ENCODE peak calls at places on chromosome 14, in seven cellular contexts. W, R, J, X, T, F and O are unnamed samples.

GRCh38 chr14:23951590-23952143 is 1.9 kb upstream of the DHRS4 start:
- DNase-seq in F (no peak), J (no peak), X (no peak), T (no peak), W (no peak), R (no peak), O (no peak)

GRCh38 chr14:55802986-55803431 is 223.0 kb downstream of the KTN1 start:
- DNase-seq in R (no peak), F (no peak), X (no peak), W (no peak), J (no peak), T (no peak), O (no peak)

GRCh38 chr14:92323031-92323915 is at the start of gene SLC24A4:
- DNase-seq in T (no peak), J (no peak), R (no peak), W (no peak), X (no peak), F (no peak), O (no peak)

GRCh38 chr14:65168840-65169239 is 66.5 kb upstream of the MAX start:
- DNase-seq in X (no peak), R (no peak), J (no peak), T (no peak), W (peak), F (no peak), O (no peak)

GRCh38 chr14:50051106-50051505 is 65.3 kb downstream of the VCPKMT start:
- DNase-seq in R (no peak), X (no peak), T (no peak), W (no peak), J (peak), F (no peak), O (no peak)

GRCh38 chr14:55794655-55795583 is 214.9 kb downstream of the KTN1 start:
- DNase-seq in F (no peak), R (no peak), X (no peak), J (no peak), W (no peak), T (no peak), O (no peak)

GRCh38 chr14:93056840-93057585 is 58.7 kb downstream of the ITPK1 start:
- DNase-seq in W (no peak), X (peak), T (no peak), F (no peak), J (no peak), R (no peak), O (no peak)

GRCh38 chr14:102525213-102526143 is 15.9 kb upstream of the ANKRD9 start:
- DNase-seq in T (no peak), W (peak), X (no peak), F (peak), J (peak), R (no peak), O (peak)

GRCh38 chr14:104799657-104800599 is 973 bp upstream of the ZBTB42 start:
- DNase-seq in J (peak), T (peak), F (peak), X (peak), W (peak), R (no peak), O (no peak)

GRCh38 chr14:31000629-31001338 is 24.7 kb upstream of the AP4S1 start:
- DNase-seq in W (no peak), R (no peak), X (no peak), J (no peak), T (no peak), F (no peak), O (no peak)

GRCh38 chr14:44490966-44491365 is 16.1 kb downstream of the FSCB start:
- DNase-seq in X (no peak), W (no peak), R (no peak), J (no peak), F (no peak), T (no peak), O (no peak)

GRCh38 chr14:22065372-22065771 is 391.8 kb upstream of the OR4E1 start:
- DNase-seq in J (no peak), W (no peak), R (no peak), F (no peak), X (no peak), T (no peak), O (no peak)

GRCh38 chr14:103550451-103551337 is 11.8 kb downstream of the BAG5 start:
- DNase-seq in F (no peak), W (no peak), T (no peak), R (no peak), J (no peak), X (no peak), O (no peak)

GRCh38 chr14:37864861-37865718 is 269.7 kb downstream of the TTC6 start:
- DNase-seq in T (peak), X (no peak), R (no peak), W (no peak), J (peak), F (peak), O (no peak)

GRCh38 chr14:70879448-70879847 is 27.8 kb upstream of the PCNX1 start:
- DNase-seq in X (no peak), R (no peak), T (no peak), W (no peak), J (no peak), F (no peak), O (no peak)

GRCh38 chr14:70872678-70873020 is 34.6 kb upstream of the PCNX1 start:
- DNase-seq in W (no peak), X (no peak), T (no peak), R (no peak), F (no peak), J (no peak), O (no peak)

GRCh38 chr14:70871863-70872677 is 35.2 kb upstream of the PCNX1 start:
- DNase-seq in T (no peak), J (no peak), F (no peak), X (no peak), R (no peak), W (no peak), O (no peak)

GRCh38 chr14:70871001-70871400 is 36.3 kb upstream of the PCNX1 start:
- DNase-seq in F (no peak), X (no peak), W (no peak), J (no peak), T (no peak), R (no peak), O (no peak)

GRCh38 chr14:70873627-70874026 is 33.6 kb upstream of the PCNX1 start:
- DNase-seq in T (no peak), F (no peak), R (no peak), J (no peak), X (peak), W (peak), O (no peak)
- TF ChIP-seq CTCF in T (no peak), F (no peak), R (no peak), J (no peak), X (no peak), W (peak), O (peak)

GRCh38 chr14:91246051-91246852 is 1.7 kb upstream of the GPR68 start:
- DNase-seq in W (no peak), R (no peak), F (peak), X (peak), T (no peak), J (no peak), O (no peak)

GRCh38 chr14:91243098-91243483 is 1.4 kb downstream of the GPR68 start:
- DNase-seq in J (no peak), T (no peak), R (no peak), F (no peak), X (no peak), W (no peak), O (no peak)

GRCh38 chr14:91245029-91245428 is 525 bp upstream of the GPR68 start:
- DNase-seq in F (peak), T (no peak), X (peak), J (no peak), R (no peak), W (no peak), O (no peak)

GRCh38 chr14:91242635-91243034 is 1.9 kb downstream of the GPR68 start:
- DNase-seq in F (no peak), T (no peak), X (no peak), R (no peak), W (no peak), J (no peak), O (no peak)

GRCh38 chr14:91244501-91244901 is at the start of gene GPR68:
- DNase-seq in F (peak), J (peak), R (peak), X (no peak), T (peak), W (peak), O (no peak)
- H3K4me3 ChIP-seq in F (no peak), J (peak), R (peak), X (peak), T (peak), W (peak), O (no peak)

DNA sequence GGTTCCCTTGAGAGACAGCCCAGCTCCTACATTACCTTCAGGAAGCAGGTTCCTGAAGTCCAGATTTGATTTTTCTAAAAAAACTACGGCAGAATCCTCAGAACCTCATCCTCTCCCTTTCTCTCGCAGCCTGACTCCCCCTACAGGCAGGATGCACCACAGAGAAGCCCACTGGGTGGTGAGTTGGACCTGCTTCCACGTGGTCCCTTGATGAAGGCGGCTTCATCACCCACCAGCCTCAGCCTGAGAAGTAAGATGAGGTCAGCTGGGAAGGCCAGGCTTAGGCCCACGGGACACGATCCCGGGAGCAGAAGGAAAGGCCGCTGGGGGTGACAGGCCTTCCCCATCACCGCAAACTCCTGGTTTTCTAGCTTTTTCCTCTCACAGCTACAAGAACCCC is 83.0 kb downstream of the ACTN1 start:
- DNase-seq in F (no peak), R (no peak), W (peak), J (no peak), X (no peak), T (no peak), O (no peak)
- TF ChIP-seq CTCF in F (no peak), R (no peak), W (peak), J (peak), X (no peak), T (no peak), O (peak)

GRCh38 chr14:69129264-69129880 is 23.5 kb downstream of the DCAF5 start:
- DNase-seq in W (peak), J (peak), X (peak), F (peak), T (peak), R (no peak), O (peak)
- H3K4me3 ChIP-seq in W (no peak), J (no peak), X (no peak), F (no peak), T (no peak), R (no peak), O (no peak)

DNA sequence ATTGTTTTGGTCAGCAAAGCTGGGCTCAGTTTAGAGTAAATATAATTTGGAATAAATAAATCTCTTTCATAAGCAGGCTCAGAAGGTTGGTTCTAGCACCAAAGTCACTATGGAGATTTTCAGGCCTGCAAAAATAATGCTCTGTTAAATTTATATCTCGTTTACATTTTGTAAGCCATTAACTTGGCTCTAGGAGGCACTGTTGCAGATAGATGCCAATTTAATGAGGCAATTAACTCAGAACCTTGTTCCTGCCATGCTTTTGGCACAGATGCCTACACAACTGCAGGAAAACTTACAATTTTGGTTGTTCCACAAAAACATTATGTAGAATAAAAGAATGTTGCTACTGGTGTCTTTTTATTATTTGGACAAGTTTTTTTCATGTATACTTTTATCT is 428.1 kb downstream of the FLRT2 start:
- DNase-seq in X (no peak), W (no peak), F (no peak), R (no peak), J (no peak), T (no peak), O (no peak)
- TF ChIP-seq CTCF in X (no peak), W (peak), F (no peak), R (no peak), J (no peak), T (no peak), O (no peak)

DNA sequence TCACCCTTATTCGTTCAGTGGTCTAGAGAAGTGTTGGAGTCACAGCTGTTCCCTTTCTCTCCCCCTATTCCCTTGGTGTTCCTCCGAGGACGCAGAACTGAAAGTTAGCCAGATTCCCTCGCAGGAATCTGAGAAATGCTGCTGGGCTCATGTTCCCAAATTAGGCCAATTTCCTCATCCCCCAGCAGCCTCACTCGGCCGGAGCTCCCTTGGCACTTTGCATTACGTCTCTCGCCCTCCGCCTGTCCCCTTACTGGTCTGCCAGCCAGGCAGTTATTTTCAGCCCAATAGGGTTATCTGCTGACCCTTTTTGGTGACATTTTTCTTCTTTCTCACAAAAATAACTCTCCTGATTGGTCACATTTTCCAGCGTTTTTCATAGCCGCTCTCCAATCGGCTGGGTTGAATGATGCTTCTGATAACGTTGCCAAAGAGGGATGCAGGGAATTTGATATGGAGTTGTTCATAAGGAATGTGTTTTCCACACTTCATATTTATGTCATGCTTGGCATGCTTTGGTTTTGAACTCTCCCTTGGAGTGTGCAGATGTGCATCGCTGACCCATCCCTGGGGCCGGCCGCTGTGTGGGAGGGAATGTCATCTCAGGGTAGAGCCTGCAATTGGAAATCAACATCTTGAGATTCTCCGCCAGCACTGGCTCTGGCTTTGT is 9.9 kb downstream of the IFT43 start:
- DNase-seq in J (no peak), F (peak), T (no peak), R (no peak), X (peak), W (no peak), O (no peak)
- H3K4me3 ChIP-seq in J (no peak), F (no peak), T (no peak), R (no peak), X (no peak), W (no peak), O (no peak)

DNA sequence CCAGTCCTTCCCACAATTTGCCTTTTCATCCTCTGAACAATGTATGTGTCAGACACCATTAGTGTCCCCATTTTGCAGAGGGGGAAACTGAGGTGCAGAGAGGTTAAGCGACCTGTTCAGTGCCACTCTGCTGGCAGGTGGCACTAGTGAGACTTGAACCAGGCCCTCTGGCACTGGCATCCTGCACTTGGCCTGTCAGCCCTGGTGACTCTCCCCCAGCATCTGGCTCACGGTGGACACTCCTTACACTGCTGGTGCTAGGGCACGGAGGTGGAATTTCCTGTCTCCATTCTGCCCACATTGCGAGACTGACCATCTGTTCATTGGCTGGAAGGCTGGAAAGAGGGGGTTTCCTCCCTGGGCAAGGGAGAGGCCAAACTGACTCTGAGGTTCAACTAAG is 48.7 kb downstream of the CCNK start:
- DNase-seq in T (no peak), W (no peak), R (no peak), F (no peak), J (peak), X (no peak), O (no peak)
- TF ChIP-seq CTCF in T (no peak), W (no peak), R (peak), F (no peak), J (no peak), X (no peak), O (peak)

GRCh38 chr14:35806006-35806907 is 2.8 kb downstream of the RALGAPA1 start:
- DNase-seq in W (no peak), X (no peak), F (no peak), T (no peak), J (no peak), R (no peak), O (no peak)
- H3K4me3 ChIP-seq in W (no peak), X (no peak), F (no peak), T (no peak), J (no peak), R (no peak), O (no peak)